ENCODE peak calls at places on chromosomes 1 and 21, in seven cellular contexts. E is heart left ventricle; N is AG08395; P is HuH-7.5; G is colonic mucosa; Q is CD4-positive, alpha-beta memory T cell; X is naive thymus-derived CD8-positive, alpha-beta T cell. V is an unnamed sample.

GRCh38 chr1:206668351-206668750 is 16.4 kb upstream of the MAPKAPK2 start:
- DNase-seq in G (no peak), X (no peak), Q (no peak), P (no peak), E (no peak), N (no peak), V (no peak)

GRCh38 chr21:26124896-26125295 is 45.7 kb downstream of the APP start:
- DNase-seq in E (no peak), X (no peak), Q (no peak), P (no peak), N (no peak), G (no peak), V (no peak)

GRCh38 chr1:238985312-238985711 is 401.1 kb upstream of the CHRM3 start:
- DNase-seq in E (no peak), P (no peak), Q (no peak), N (no peak), X (no peak), G (no peak), V (no peak)

GRCh38 chr1:202130816-202131522 is 8.3 kb downstream of the GPR37L1 start:
- DNase-seq in E (no peak), P (no peak), N (no peak), X (no peak), G (no peak), Q (no peak), V (no peak)

GRCh38 chr21:38804030-38804616 is 1.6 kb upstream of the ETS2 start:
- DNase-seq in X (no peak), N (no peak), E (no peak), P (no peak), Q (no peak), G (no peak), V (no peak)

GRCh38 chr21:37139902-37140301 is 66.8 kb downstream of the TTC3 start:
- DNase-seq in Q (no peak), G (no peak), X (no peak), E (no peak), N (peak; percentile 14), P (no peak), V (no peak)

GRCh38 chr21:15517394-15517793 is 212.4 kb upstream of the USP25 start:
- DNase-seq in Q (no peak), X (no peak), N (no peak), P (no peak), G (no peak), E (no peak), V (no peak)

GRCh38 chr1:181483084-181483559 is at the start of gene CACNA1E:
- DNase-seq in G (no peak), E (no peak), X (no peak), P (no peak), Q (no peak), N (no peak), V (no peak)

GRCh38 chr1:16110456-16110855 is 37.0 kb upstream of the FAM131C start:
- DNase-seq in P (no peak), X (no peak), G (no peak), E (no peak), N (no peak), Q (no peak), V (no peak)

GRCh38 chr1:87149166-87150065 is 179.3 kb upstream of the LMO4 start:
- DNase-seq in X (no peak), Q (no peak), E (no peak), G (no peak), P (no peak), N (peak; percentile 77), V (no peak)

GRCh38 chr1:38028105-38028591 is 15.6 kb downstream of the UTP11 start:
- DNase-seq in G (no peak), P (no peak), Q (no peak), N (no peak), X (no peak), E (no peak), V (peak; percentile 87)

GRCh38 chr21:34189506-34189905 is 116.1 kb downstream of the MRPS6 start:
- DNase-seq in N (no peak), P (no peak), X (no peak), G (no peak), Q (no peak), E (no peak), V (no peak)

GRCh38 chr1:174426153-174426552 is 21.6 kb upstream of the GPR52 start:
- DNase-seq in G (no peak), N (no peak), Q (no peak), E (no peak), P (no peak), X (no peak), V (no peak)

GRCh38 chr1:79657916-79658662 is 651.6 kb upstream of the ADGRL4 start:
- DNase-seq in Q (no peak), P (no peak), E (no peak), G (no peak), N (peak; percentile 8), X (no peak), V (no peak)

GRCh38 chr1:10641976-10642375 is 154.5 kb downstream of the CASZ1 start:
- DNase-seq in P (no peak), X (no peak), N (no peak), Q (no peak), G (no peak), E (no peak), V (no peak)

GRCh38 chr21:42525228-42525604 is 11.6 kb downstream of the SLC37A1 start:
- DNase-seq in G (no peak), E (no peak), P (no peak), Q (no peak), X (no peak), N (no peak), V (peak; percentile 62)

GRCh38 chr1:58401991-58402390 is 144.5 kb downstream of the OMA1 start:
- DNase-seq in G (no peak), E (peak; percentile 30), X (no peak), P (no peak), N (peak; percentile 18), Q (no peak), V (no peak)

GRCh38 chr1:81781749-81782148 is 19.0 kb upstream of the ADGRL2 start:
- DNase-seq in P (no peak), N (no peak), E (no peak), G (no peak), X (no peak), Q (no peak), V (no peak)

GRCh38 chr1:56566994-56567393 is 12.4 kb downstream of the PLPP3 start:
- DNase-seq in P (no peak), G (no peak), X (no peak), N (no peak), E (no peak), Q (no peak), V (no peak)

GRCh38 chr1:177170756-177171535 is at the start of gene BRINP2:
- DNase-seq in P (peak; percentile 33), Q (no peak), N (peak; percentile 56), X (no peak), E (peak; percentile 62), G (peak; percentile 24), V (no peak)

GRCh38 chr1:208179303-208179702 is 64.9 kb downstream of the PLXNA2 start:
- DNase-seq in N (no peak), Q (no peak), E (peak; percentile 54), P (no peak), X (no peak), G (peak; percentile 55), V (no peak)

GRCh38 chr1:112264010-112264409 is 132.0 kb upstream of the CTTNBP2NL start:
- DNase-seq in P (no peak), E (peak; percentile 40), Q (no peak), X (no peak), G (no peak), N (no peak), V (no peak)

GRCh38 chr1:77539510-77540142 is 142.8 kb downstream of the ZZZ3 start:
- DNase-seq in N (peak; percentile 81), X (no peak), P (no peak), E (peak; percentile 33), Q (no peak), G (no peak), V (no peak)

GRCh38 chr1:32818804-32819541 is 1.5 kb downstream of the S100PBP start:
- DNase-seq in X (no peak), G (peak; percentile 27), N (no peak), Q (peak; percentile 19), E (no peak), P (no peak), V (no peak)

GRCh38 chr1:53826367-53826766 is 11.7 kb downstream of the NDC1 start:
- DNase-seq in X (no peak), Q (no peak), G (no peak), P (no peak), E (no peak), N (peak; percentile 39), V (no peak)

GRCh38 chr1:151222130-151222529 is 23.8 kb downstream of the PIP5K1A start:
- DNase-seq in E (no peak), X (no peak), Q (no peak), G (no peak), N (peak; percentile 20), P (no peak), V (no peak)

GRCh38 chr1:243411472-243411871 is 155.6 kb downstream of the SDCCAG8 start:
- DNase-seq in E (no peak), G (no peak), P (no peak), N (no peak), Q (no peak), X (no peak), V (no peak)

GRCh38 chr1:47212636-47213229 is 19.3 kb downstream of the TAL1 start:
- DNase-seq in X (no peak), N (no peak), P (no peak), G (no peak), E (no peak), Q (no peak), V (no peak)

GRCh38 chr1:10904396-10905358 is 107.8 kb upstream of the TARDBP start:
- DNase-seq in G (no peak), E (no peak), Q (peak; percentile 30), P (no peak), N (no peak), X (peak; percentile 70), V (peak; percentile 62)

GRCh38 chr1:168373869-168374268 is 93.2 kb downstream of the TBX19 start:
- DNase-seq in P (no peak), Q (no peak), X (no peak), N (no peak), G (no peak), E (peak; percentile 51), V (no peak)

GRCh38 chr1:5370321-5370720 is 621.9 kb downstream of the NPHP4 start:
- DNase-seq in E (no peak), P (no peak), G (no peak), Q (peak; percentile 15), N (no peak), X (no peak), V (peak; percentile 55)